ENCODE peak calls at places on chromosomes 1 and 21, in five cellular contexts. X is heart left ventricle, F is HCT116, T is GM12878, G is tibial nerve. I is an unnamed sample. For H3K27me3, the result is how much of the 10 kb centered on the place peaks cover.

GRCh38 chr1:18823438-18823837 is 36.0 kb downstream of the TAS1R2 start:
- DNase-seq in F (no peak), G (no peak), X (no peak), T (no peak), I (no peak)

GRCh38 chr21:31173881-31174555 is 135.7 kb upstream of the KRTAP19-8 start:
- DNase-seq in T (no peak), X (peak), G (peak), F (no peak), I (no peak)

GRCh38 chr21:44962481-44962966 is 22.7 kb downstream of the SLX9 start:
- DNase-seq in F (no peak), T (no peak), G (no peak), X (no peak), I (peak)

GRCh38 chr21:37074195-37074510 is 1.1 kb downstream of the TTC3 start:
- DNase-seq in T (no peak), X (no peak), F (no peak), G (no peak), I (peak)

GRCh38 chr1:115874497-115874896 is 33.6 kb upstream of the NHLH2 start:
- DNase-seq in X (no peak), F (no peak), G (no peak), T (no peak), I (no peak)

GRCh38 chr1:204102029-204102611 is 29.2 kb downstream of the SOX13 start:
- DNase-seq in F (no peak), X (no peak), G (no peak), T (no peak), I (no peak)

GRCh38 chr1:95323117-95323516 is 89.1 kb downstream of the RWDD3 start:
- DNase-seq in T (no peak), G (no peak), X (no peak), F (no peak), I (no peak)

GRCh38 chr1:25700626-25701025 is 84.0 kb downstream of the MAN1C1 start:
- DNase-seq in X (no peak), F (no peak), G (no peak), T (no peak), I (no peak)

GRCh38 chr1:244050835-244051444 is at the start of gene ZBTB18:
- DNase-seq in F (no peak), X (no peak), G (no peak), T (no peak), I (no peak)

GRCh38 chr21:41759214-41759840 is 7.5 kb downstream of the RIPK4 start:
- DNase-seq in T (no peak), X (no peak), F (no peak), G (no peak), I (peak)

GRCh38 chr1:86993269-86993985 is 79.0 kb downstream of the HS2ST1 start:
- DNase-seq in T (no peak), G (no peak), F (no peak), X (no peak), I (no peak)

GRCh38 chr1:91613594-91613993 is 112.9 kb downstream of the CDC7 start:
- DNase-seq in G (no peak), T (no peak), F (no peak), X (no peak), I (no peak)

GRCh38 chr1:94980049-94980908 is 53.4 kb upstream of the CNN3 start:
- DNase-seq in G (no peak), F (no peak), T (no peak), X (no peak), I (no peak)

GRCh38 chr1:155591770-155592169 is 18.2 kb upstream of the MSTO1 start:
- DNase-seq in T (peak), F (peak), G (peak), X (peak), I (peak)

GRCh38 chr21:36059823-36060158 is 535 bp downstream of the SETD4 start:
- DNase-seq in F (no peak), G (peak), T (no peak), X (peak), I (no peak)

GRCh38 chr21:45537746-45538291 is 4.4 kb downstream of the SLC19A1 start:
- DNase-seq in T (no peak), G (no peak), X (peak), F (no peak), I (no peak)

GRCh38 chr1:87148670-87149069 is 180.0 kb upstream of the LMO4 start:
- DNase-seq in X (no peak), G (no peak), T (no peak), F (no peak), I (no peak)

GRCh38 chr1:60870269-60870668 is 212.1 kb upstream of the NFIA start:
- DNase-seq in T (no peak), G (no peak), F (no peak), X (no peak), I (no peak)

GRCh38 chr1:77048615-77049005 is 170.6 kb downstream of the PIGK start:
- DNase-seq in G (no peak), X (no peak), T (no peak), F (no peak), I (no peak)

GRCh38 chr1:115281143-115281542 is 56.9 kb downstream of the NGF start:
- DNase-seq in G (no peak), T (no peak), X (no peak), F (no peak), I (no peak)

GRCh38 chr1:183416850-183417690 is 1.1 kb downstream of the NMNAT2 start:
- DNase-seq in X (peak), F (no peak), G (peak), T (no peak), I (no peak)

GRCh38 chr1:93219443-93219842 is 38.9 kb downstream of the CCDC18 start:
- DNase-seq in F (no peak), X (no peak), G (no peak), T (peak), I (no peak)

GRCh38 chr1:38284953-38285352 is 238.4 kb upstream of the POU3F1 start:
- DNase-seq in F (no peak), G (no peak), X (no peak), T (no peak), I (no peak)

GRCh38 chr1:29379438-29380073 is 143.2 kb downstream of the PTPRU start:
- DNase-seq in F (peak), G (no peak), X (no peak), T (peak), I (peak)

GRCh38 chr1:30678209-30678608 is 45.2 kb downstream of the MATN1 start:
- DNase-seq in G (no peak), X (no peak), T (no peak), F (no peak), I (no peak)

GRCh38 chr21:29322570-29322957 is 23.8 kb downstream of the BACH1 start:
- DNase-seq in F (no peak), G (no peak), T (no peak), X (no peak), I (no peak)

GRCh38 chr1:23037081-23037740 is 17.9 kb downstream of the KDM1A start:
- DNase-seq in F (no peak), G (no peak), T (no peak), X (no peak), I (no peak)

GRCh38 chr1:25563330-25564215 is 20.2 kb downstream of the LDLRAP1 start:
- DNase-seq in X (no peak), T (no peak), G (no peak), F (no peak), I (no peak)

GRCh38 chr1:64186138-64186897 is 17.1 kb upstream of the UBE2U start:
- DNase-seq in F (no peak), X (no peak), T (no peak), G (no peak), I (no peak)

GRCh38 chr1:75736016-75736415 is 11.5 kb downstream of the ACADM start:
- DNase-seq in T (no peak), X (no peak), F (no peak), G (no peak), I (no peak)

GRCh38 chr1:44775930-44776748 is 799 bp downstream of the RPS8 start:
- DNase-seq in T (no peak), G (no peak), X (no peak), F (no peak), I (no peak)

GRCh38 chr1:83900530-83900929 is 98.4 kb downstream of the TTLL7 start:
- DNase-seq in T (no peak), X (no peak), G (no peak), F (no peak), I (peak)

GRCh38 chr1:223203694-223204093 is 60.6 kb upstream of the TLR5 start:
- DNase-seq in G (no peak), T (no peak), X (no peak), F (no peak), I (no peak)

GRCh38 chr1:172999349-172999748 is 51.4 kb downstream of the TNFSF18 start:
- DNase-seq in G (no peak), F (no peak), T (no peak), X (no peak), I (no peak)

GRCh38 chr1:185961664-185962063 is 227.5 kb downstream of the HMCN1 start:
- DNase-seq in T (no peak), F (no peak), G (no peak), X (no peak), I (peak)

GRCh38 chr1:43009274-43009673 is 50.6 kb upstream of the SLC2A1 start:
- DNase-seq in F (no peak), X (no peak), T (no peak), G (no peak), I (no peak)

GRCh38 chr1:47559944-47560695 is 122.3 kb downstream of the FOXD2 start:
- DNase-seq in X (no peak), F (no peak), G (no peak), T (no peak), I (no peak)

GRCh38 chr1:180609643-180610555 is 21.9 kb upstream of the XPR1 start:
- DNase-seq in F (no peak), X (no peak), G (peak), T (no peak), I (no peak)

GRCh38 chr1:2637472-2637871 is 4.7 kb upstream of the MMEL1 start:
- DNase-seq in G (no peak), F (no peak), X (no peak), T (no peak), I (no peak)

DNA sequence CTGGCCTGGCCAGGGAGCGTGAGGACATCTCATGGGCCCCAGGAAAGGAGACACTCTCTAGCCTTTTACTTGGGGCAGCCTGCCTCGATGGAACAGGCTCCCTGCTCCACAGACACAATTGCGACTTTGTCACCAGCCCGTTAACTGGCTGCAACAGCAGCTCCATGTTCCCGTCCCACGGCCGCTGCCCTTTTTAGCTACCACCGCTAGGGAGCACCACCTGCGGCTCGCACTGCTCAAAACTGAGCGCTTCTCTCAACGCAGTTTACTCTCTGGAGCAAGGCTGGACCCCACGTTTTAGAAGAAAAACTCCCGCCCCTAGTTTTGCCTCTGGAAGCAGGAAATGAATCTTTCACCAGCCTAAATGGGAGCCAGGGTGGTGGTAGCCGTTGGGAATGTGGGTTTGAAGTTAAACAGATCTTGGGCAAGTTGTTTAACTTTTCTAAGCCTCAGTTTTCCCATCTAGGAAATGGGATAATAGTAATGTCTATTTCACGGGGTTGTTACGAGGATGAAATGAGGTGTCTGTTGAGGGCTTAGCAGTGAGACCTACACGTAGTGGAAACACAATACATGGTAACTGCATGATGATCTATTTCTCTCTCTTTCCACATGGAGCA is 3.5 kb upstream of the LRRC38 start:
- DNase-seq in X (no peak), T (no peak), F (peak), G (no peak), I (no peak)
- TF ChIP-seq CTCF in X (peak), T (peak), F (peak), G (peak), I (peak)

GRCh38 chr1:66464356-66464755 is 69.6 kb upstream of the SGIP1 start:
- DNase-seq in T (no peak), F (no peak), X (no peak), G (no peak), I (no peak)
- H3K27ac ChIP-seq in T (no peak), F (no peak), X (no peak), G (no peak), I (peak)

DNA sequence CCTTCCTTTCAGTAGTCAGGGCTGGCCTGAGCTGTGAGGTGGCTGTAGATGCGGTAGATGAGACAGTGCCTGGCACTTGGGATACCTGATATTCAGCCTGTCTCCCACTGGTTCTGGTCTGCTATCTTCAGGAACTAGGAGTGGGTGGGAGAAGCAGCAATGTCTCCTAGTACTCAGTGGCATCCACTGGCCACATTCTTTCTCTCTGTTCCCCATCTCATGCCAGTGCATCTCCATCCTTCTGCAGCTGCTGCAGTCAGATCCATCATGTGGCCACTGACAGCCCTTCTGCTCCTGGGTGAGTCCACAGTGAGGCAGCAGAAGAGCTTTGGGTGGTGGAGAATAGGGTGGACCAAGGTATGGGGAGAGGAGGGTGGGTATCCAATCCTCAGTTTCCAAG is 1.1 kb downstream of the FCRLB start:
- DNase-seq in X (no peak), G (no peak), F (no peak), T (no peak), I (no peak)
- H3K27me3 ChIP-seq in X (under half), G (under half), F (under half), T (under half), I (under half)

GRCh38 chr1:184624051-184624450 is 130.6 kb downstream of the EDEM3 start:
- DNase-seq in X (no peak), F (no peak), G (no peak), T (no peak), I (peak)

GRCh38 chr1:184624626-184625025 is 130.0 kb downstream of the EDEM3 start:
- DNase-seq in G (no peak), F (no peak), T (no peak), X (no peak), I (peak)

GRCh38 chr1:184621262-184621661 is 133.4 kb downstream of the EDEM3 start:
- DNase-seq in F (no peak), T (no peak), G (peak), X (no peak), I (no peak)

GRCh38 chr1:184623404-184623803 is 131.3 kb downstream of the EDEM3 start:
- DNase-seq in X (no peak), F (no peak), G (no peak), T (no peak), I (no peak)

GRCh38 chr1:184622136-184622823 is 132.4 kb downstream of the EDEM3 start:
- DNase-seq in T (no peak), F (no peak), X (peak), G (peak), I (no peak)
- TF ChIP-seq CTCF in T (no peak), F (no peak), X (no peak), G (no peak), I (no peak)

GRCh38 chr21:15034126-15034848 is 30.5 kb downstream of the NRIP1 start:
- DNase-seq in T (no peak), G (no peak), F (no peak), X (no peak), I (peak)
- H3K27ac ChIP-seq in T (no peak), G (no peak), F (no peak), X (no peak), I (no peak)

DNA sequence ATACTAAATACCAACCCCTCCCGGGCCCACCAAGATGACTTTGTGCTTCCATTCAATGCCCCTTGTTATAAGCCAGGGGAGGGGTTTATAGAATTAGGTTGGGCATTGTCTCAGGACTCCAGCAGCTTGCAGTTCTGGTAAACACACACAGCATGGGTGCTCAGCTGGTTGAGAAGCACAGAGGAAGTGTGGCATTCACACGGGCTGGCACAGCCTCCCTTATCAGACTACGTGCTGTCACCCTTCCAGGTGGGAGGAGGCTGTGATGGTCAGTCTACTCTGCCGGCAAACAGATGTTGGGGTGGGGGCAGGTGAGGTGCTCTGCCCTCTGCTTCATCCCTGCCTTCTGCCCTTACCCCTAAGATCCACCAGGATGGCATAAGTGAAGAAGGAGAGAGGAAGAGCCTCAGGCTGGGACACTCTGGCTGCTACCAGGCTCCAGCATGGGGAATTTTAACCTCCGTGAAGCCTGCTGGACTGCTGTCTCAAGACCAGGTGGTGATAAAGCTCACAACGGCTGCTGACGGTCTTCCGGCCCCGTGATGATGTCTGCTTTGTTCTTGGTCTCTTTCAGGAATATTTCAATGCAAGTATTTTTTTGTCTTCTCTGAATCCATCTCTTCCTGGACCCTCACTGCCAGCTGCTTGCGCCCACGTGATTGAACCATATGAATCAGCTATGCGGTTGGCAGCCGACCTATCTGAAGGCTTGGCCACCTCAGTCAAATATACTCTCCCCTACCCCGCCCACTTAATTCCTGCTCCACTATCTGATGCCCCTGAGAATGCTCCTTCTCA is 14.8 kb upstream of the SLC6A17 start:
- DNase-seq in G (no peak), F (no peak), X (no peak), T (no peak), I (no peak)
- H3K27me3 ChIP-seq in G (under half), F (under half), X (under half), T (under half), I (half or more)

GRCh38 chr1:27504588-27505419 is 14.8 kb upstream of the WASF2 start:
- DNase-seq in X (peak), F (no peak), T (no peak), G (peak), I (no peak)

GRCh38 chr1:27506703-27507102 is 16.7 kb upstream of the WASF2 start:
- DNase-seq in F (no peak), T (no peak), X (no peak), G (no peak), I (no peak)

GRCh38 chr1:27505420-27505680 is 15.4 kb upstream of the WASF2 start:
- DNase-seq in X (no peak), G (no peak), T (no peak), F (no peak), I (no peak)

GRCh38 chr1:27509127-27510080 is 19.4 kb upstream of the WASF2 start:
- DNase-seq in F (no peak), X (no peak), T (no peak), G (no peak), I (no peak)

GRCh38 chr1:27508139-27508665 is 18.2 kb upstream of the WASF2 start:
- DNase-seq in F (no peak), X (no peak), T (no peak), G (no peak), I (no peak)
- TF ChIP-seq CTCF in F (no peak), X (no peak), T (peak), G (no peak), I (peak)

GRCh38 chr1:168834225-168834872 is 105.3 kb upstream of the DPT start:
- DNase-seq in X (no peak), T (peak), F (no peak), G (no peak), I (peak)
- H3K27ac ChIP-seq in X (peak), T (no peak), F (no peak), G (no peak), I (no peak)

I was measured in foreskin keratinocyte.